ENCODE peak calls at places on chromosome 11, in five cellular contexts. V, N, H, Q and E are unnamed samples. For H3K9me3 and H3K4me1, the result is how much of the 10 kb centered on the place peaks cover.

GRCh38 chr11:112997829-112998228 is 36.6 kb downstream of the NCAM1 start:
- DNase-seq in Q (no peak), V (no peak), H (no peak), N (no peak), E (no peak)

GRCh38 chr11:16945671-16946469 is 68.3 kb downstream of the PLEKHA7 start:
- DNase-seq in H (peak), V (peak), N (no peak), Q (peak), E (no peak)

GRCh38 chr11:117992620-117993019 is 6.4 kb downstream of the IL10RA start:
- DNase-seq in N (no peak), Q (no peak), V (no peak), H (no peak), E (no peak)

GRCh38 chr11:75288846-75289760 is 48.5 kb downstream of the TPBGL start:
- DNase-seq in V (peak), N (peak), Q (no peak), H (no peak), E (no peak)

GRCh38 chr11:113874920-113875413 is 405 bp downstream of the USP28 start:
- DNase-seq in N (no peak), Q (peak), H (peak), V (no peak), E (no peak)

GRCh38 chr11:70085815-70086769 is 8.0 kb downstream of the ANO1 start:
- DNase-seq in N (no peak), Q (no peak), V (no peak), H (no peak), E (no peak)

GRCh38 chr11:46413755-46414465 is 22.3 kb upstream of the CHRM4 start:
- DNase-seq in V (no peak), H (no peak), Q (no peak), N (no peak), E (no peak)

GRCh38 chr11:62267576-62267975 is 2.4 kb upstream of the SCGB2A2 start:
- DNase-seq in Q (no peak), N (no peak), H (no peak), V (no peak), E (no peak)

GRCh38 chr11:127965947-127966668 is 621.2 kb downstream of the ETS1 start:
- DNase-seq in V (peak), Q (no peak), N (no peak), H (no peak), E (no peak)

GRCh38 chr11:108697872-108698473 is 33.1 kb downstream of the DDX10 start:
- DNase-seq in V (peak), H (peak), N (no peak), Q (peak), E (no peak)

GRCh38 chr11:59849129-59849528 is 3.8 kb upstream of the CBLIF start:
- DNase-seq in H (no peak), V (no peak), Q (no peak), N (no peak), E (no peak)

GRCh38 chr11:84289381-84289906 is 1003.3 kb upstream of the CCDC90B start:
- DNase-seq in H (no peak), N (no peak), Q (no peak), V (peak), E (no peak)

GRCh38 chr11:69270929-69271328 is 23.0 kb upstream of the MYEOV start:
- DNase-seq in V (no peak), H (no peak), N (no peak), Q (no peak), E (no peak)

GRCh38 chr11:130766650-130767297 is 149.5 kb downstream of the SNX19 start:
- DNase-seq in H (no peak), V (no peak), Q (no peak), N (no peak), E (no peak)

GRCh38 chr11:1232328-1233321 is 9.8 kb downstream of the MUC5B start:
- DNase-seq in Q (no peak), N (peak), V (no peak), H (no peak), E (no peak)

GRCh38 chr11:107583629-107584195 is 7.2 kb upstream of the ELMOD1 start:
- DNase-seq in H (no peak), N (no peak), Q (no peak), V (peak), E (no peak)

GRCh38 chr11:122439911-122440782 is 215.4 kb upstream of the UBASH3B start:
- DNase-seq in Q (peak), V (peak), N (peak), H (peak), E (no peak)

GRCh38 chr11:18367431-18367830 is 26.9 kb upstream of the LDHA start:
- DNase-seq in V (peak), H (no peak), Q (no peak), N (no peak), E (no peak)

GRCh38 chr11:81219661-81220060 is 1514.0 kb downstream of the FAM181B start:
- DNase-seq in N (no peak), H (no peak), V (no peak), Q (no peak), E (no peak)

GRCh38 chr11:4626207-4627105 is 10.8 kb upstream of the OR51D1 start:
- DNase-seq in N (no peak), V (peak), Q (peak), H (peak), E (no peak)

GRCh38 chr11:57776101-57776511 is 14.5 kb downstream of the CTNND1 start:
- DNase-seq in H (peak), N (no peak), V (peak), Q (no peak), E (no peak)

GRCh38 chr11:131696584-131697120 is 326.2 kb downstream of the NTM start:
- DNase-seq in H (no peak), N (no peak), V (no peak), Q (no peak), E (no peak)

GRCh38 chr11:111472228-111472627 is 40.0 kb downstream of the BTG4 start:
- DNase-seq in Q (no peak), N (no peak), H (no peak), V (no peak), E (no peak)

GRCh38 chr11:68575025-68575665 is 109.2 kb upstream of the GAL start:
- DNase-seq in H (no peak), V (no peak), N (no peak), Q (no peak), E (no peak)

GRCh38 chr11:81647374-81647773 is 1086.3 kb downstream of the FAM181B start:
- DNase-seq in V (peak), H (no peak), N (no peak), Q (no peak), E (no peak)

GRCh38 chr11:15968461-15969130 is 387.8 kb downstream of the SOX6 start:
- DNase-seq in H (no peak), N (no peak), Q (no peak), V (no peak), E (no peak)

GRCh38 chr11:130089669-130090063 is 20.0 kb downstream of the APLP2 start:
- DNase-seq in V (no peak), H (no peak), N (no peak), Q (no peak), E (no peak)

GRCh38 chr11:32437406-32438345 is 2.3 kb upstream of the WT1 start:
- DNase-seq in N (no peak), Q (no peak), H (peak), V (no peak), E (peak)

GRCh38 chr11:111944139-111944538 is 7.0 kb downstream of the DIXDC1 start:
- DNase-seq in Q (no peak), V (peak), H (no peak), N (no peak), E (no peak)

GRCh38 chr11:72189448-72190250 is 2.3 kb upstream of the FOLR1 start:
- DNase-seq in H (no peak), Q (no peak), V (no peak), N (no peak), E (no peak)

GRCh38 chr11:8201524-8202365 is 32.9 kb upstream of the RIC3 start:
- DNase-seq in V (no peak), N (no peak), H (no peak), Q (peak), E (peak)

GRCh38 chr11:61966673-61967176 is 709 bp downstream of the FTH1 start:
- DNase-seq in V (peak), N (peak), H (peak), Q (peak), E (no peak)

GRCh38 chr11:6315811-6316425 is 4.4 kb downstream of the CAVIN3 start:
- DNase-seq in N (peak), V (peak), H (peak), Q (peak), E (no peak)

GRCh38 chr11:2649848-2650247 is 49.9 kb downstream of the KCNQ1OT1 start:
- DNase-seq in Q (no peak), H (no peak), V (no peak), N (no peak), E (no peak)
- H3K9me3 ChIP-seq in Q (under half), H (under half), V (under half), N (under half), E (under half)

DNA sequence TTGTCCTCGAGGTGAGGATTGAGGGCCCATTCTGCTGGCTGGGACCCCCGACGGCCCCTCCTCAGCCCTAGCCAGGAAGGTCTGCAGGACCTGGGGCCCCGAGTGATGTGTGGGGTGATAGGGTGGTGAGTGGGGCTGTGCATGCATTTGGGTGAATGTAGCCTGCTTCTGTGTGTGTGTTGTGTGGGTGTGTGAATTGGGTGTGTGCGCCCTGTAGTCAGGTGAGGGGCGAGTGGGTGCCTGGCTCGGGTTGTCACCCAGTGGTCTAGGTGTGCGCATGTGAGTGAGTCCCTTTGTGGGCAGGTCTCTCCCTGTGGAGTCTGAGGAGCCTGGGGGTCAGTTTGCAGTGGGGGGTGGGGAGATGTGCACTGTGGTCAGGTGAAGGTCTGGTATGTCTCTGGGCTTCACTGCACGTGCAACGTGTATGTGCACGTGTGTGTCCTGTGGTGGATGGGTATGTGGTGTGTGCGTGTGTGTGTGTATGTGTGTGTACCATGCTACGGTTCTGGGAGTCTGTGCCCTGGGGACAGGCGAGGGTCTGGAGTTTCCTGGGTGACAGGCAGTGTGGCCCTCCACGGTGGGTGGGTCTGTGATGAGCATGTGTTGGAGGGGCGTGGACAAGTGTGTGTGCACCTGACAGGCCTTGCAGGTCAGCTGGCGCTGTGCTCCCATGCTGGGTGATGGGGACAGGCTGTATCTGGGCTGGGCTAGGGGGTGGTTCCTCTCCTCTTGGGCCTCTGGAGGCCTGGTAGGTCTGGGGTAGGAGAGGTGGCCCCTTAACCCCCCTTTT is 1.0 kb downstream of the TMEM151A start:
- DNase-seq in V (no peak), H (no peak), Q (no peak), N (no peak), E (no peak)
- H3K4me3 ChIP-seq in V (no peak), H (no peak), Q (no peak), N (no peak), E (no peak)

DNA sequence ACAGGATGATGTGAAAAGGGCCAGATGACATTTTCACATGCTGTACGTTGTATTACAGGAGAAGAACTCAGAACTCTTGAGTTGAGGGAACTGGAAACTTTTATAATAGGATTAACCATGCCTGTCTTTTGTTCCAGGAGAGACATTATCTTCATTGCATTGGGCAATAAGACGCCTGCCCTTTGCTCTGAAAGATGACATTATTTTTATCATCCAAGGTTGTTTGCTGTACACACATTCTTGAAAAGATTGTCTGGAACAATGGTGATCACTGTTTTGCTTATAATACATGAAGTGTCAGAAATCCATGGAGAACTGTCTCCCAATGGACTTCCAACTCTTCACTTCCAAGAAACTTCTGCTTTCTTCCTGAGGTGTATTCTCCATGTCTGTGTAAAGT is 334.6 kb upstream of the B3GAT1 start:
- DNase-seq in H (no peak), V (no peak), Q (no peak), N (no peak), E (no peak)
- H3K4me1 ChIP-seq in H (under half), V (under half), Q (under half), N (under half), E (under half)

GRCh38 chr11:50075856-50076255 is 43.2 kb downstream of the OR4C45 start:
- DNase-seq in V (no peak), N (no peak), Q (no peak), H (no peak), E (peak)
- H3K9me3 ChIP-seq in V (under half), N (under half), Q (under half), H (under half), E (under half)

DNA sequence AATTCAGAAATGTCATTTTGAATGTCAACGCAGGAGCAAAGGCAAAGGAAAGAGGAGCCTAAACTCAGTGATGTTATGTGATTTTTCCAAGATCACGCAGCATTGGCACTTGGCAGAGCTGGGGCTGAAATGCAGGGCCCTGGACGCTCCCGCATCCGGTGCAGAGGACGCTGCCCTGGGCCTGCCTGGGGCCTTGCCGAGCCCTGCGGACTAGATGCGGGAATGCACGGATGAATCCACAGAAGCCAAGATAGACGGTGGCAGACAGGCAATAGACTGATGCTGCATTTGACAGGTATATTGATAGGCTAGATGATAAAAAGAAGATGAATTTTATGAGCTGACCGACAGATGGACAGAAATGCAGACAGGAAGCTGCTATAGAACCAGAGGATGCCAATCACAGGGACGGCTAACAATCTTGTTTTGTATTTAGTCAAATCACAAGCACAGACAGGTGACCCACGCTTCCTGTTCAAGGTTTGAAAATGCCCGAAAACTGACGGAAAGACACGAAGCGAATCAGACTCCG is 694 bp upstream of the MARK2 start:
- DNase-seq in Q (peak), V (no peak), H (no peak), N (peak), E (no peak)
- H3K4me3 ChIP-seq in Q (no peak), V (peak), H (no peak), N (peak), E (peak)